ENCODE peak calls at places on chromosome 5, in ten cellular contexts. M is Right ventricle myocardium superior; V is stimulated activated naive CD8-positive, alpha-beta T cell treated with anti-CD3 and anti-CD28 coated beads, Interleukin-15, amount 100 ng/mL, for 72 hours; I is neuronal stem cell; T is stimulated activated CD8-positive, alpha-beta memory T cell treated with anti-CD3 and anti-CD28 coated beads, Interleukin-7, amount 100 ng/mL, for 1 hour; L is left lung; C is HTR-8/SVneo; E is hippocampal formation; G is Calu3; A is NCI-H2171. X is an unnamed sample.
A peak's percentile ranks its signal among the peaks of the same experiment; 100 is the strongest.

GRCh38 chr5:54995168-54995567 is 9.8 kb upstream of the ESM1 start:
- DNase-seq in V (no peak), E (no peak), L (no peak), G (no peak), I (no peak), C (no peak), T (no peak), M (no peak), A (no peak), X (no peak)

GRCh38 chr5:139710370-139711066 is 62.4 kb downstream of the CXXC5 start:
- DNase-seq in A (peak; percentile 69), I (peak; percentile 75), L (peak; percentile 84), C (peak; percentile 33), G (peak; percentile 38), M (peak; percentile 68), V (no peak), E (no peak), T (peak; percentile 30), X (no peak)

GRCh38 chr5:1118231-1118698 is 6.4 kb upstream of the SLC12A7 start:
- DNase-seq in G (no peak), M (no peak), I (no peak), C (peak; percentile 68), E (no peak), L (no peak), V (no peak), T (no peak), A (peak; percentile 88), X (no peak)

GRCh38 chr5:135980650-135981049 is 25.9 kb upstream of the LECT2 start:
- DNase-seq in C (no peak), M (no peak), E (no peak), I (no peak), V (no peak), L (no peak), T (no peak), G (no peak), A (no peak), X (no peak)

GRCh38 chr5:32099486-32100035 is 74.6 kb downstream of the GOLPH3 start:
- DNase-seq in L (no peak), A (no peak), T (no peak), M (no peak), C (no peak), E (no peak), I (no peak), G (no peak), V (no peak), X (no peak)

GRCh38 chr5:151772029-151772867 is 494 bp downstream of the G3BP1 start:
- DNase-seq in M (peak; percentile 62), L (peak; percentile 85), E (no peak), C (no peak), A (no peak), V (peak; percentile 66), T (no peak), I (peak; percentile 32), G (peak; percentile 31), X (peak; percentile 68)

GRCh38 chr5:179309383-179309670 is 35.9 kb downstream of the ADAMTS2 start:
- DNase-seq in V (no peak), A (no peak), M (no peak), C (no peak), L (peak; percentile 34), E (no peak), T (no peak), G (no peak), I (no peak), X (no peak)

GRCh38 chr5:147483197-147483790 is 26.6 kb downstream of the DPYSL3 start:
- DNase-seq in V (no peak), L (no peak), T (no peak), I (no peak), M (no peak), E (no peak), C (no peak), A (no peak), G (no peak), X (no peak)

GRCh38 chr5:32767948-32768427 is 56.9 kb downstream of the NPR3 start:
- DNase-seq in V (no peak), L (no peak), E (no peak), C (peak; percentile 89), G (peak; percentile 64), T (no peak), I (no peak), M (no peak), A (no peak), X (no peak)

GRCh38 chr5:35308391-35308790 is 78.1 kb upstream of the PRLR start:
- DNase-seq in M (no peak), T (no peak), I (no peak), A (no peak), E (no peak), C (no peak), G (no peak), V (no peak), L (no peak), X (no peak)

GRCh38 chr5:120386981-120387380 is 77.1 kb upstream of the PRR16 start:
- DNase-seq in A (no peak), G (no peak), I (no peak), T (no peak), L (no peak), E (no peak), C (no peak), V (no peak), M (no peak), X (no peak)

GRCh38 chr5:181051841-181052525 is 11.9 kb downstream of the BTNL9 start:
- DNase-seq in V (no peak), M (no peak), T (no peak), E (no peak), L (no peak), C (no peak), I (no peak), G (no peak), A (no peak), X (no peak)

GRCh38 chr5:95471922-95472321 is 80.8 kb downstream of the FAM81B start:
- DNase-seq in M (no peak), T (no peak), L (no peak), E (no peak), C (no peak), G (no peak), V (no peak), I (no peak), A (no peak), X (no peak)

GRCh38 chr5:78009937-78010527 is 233.9 kb upstream of the TBCA start:
- DNase-seq in C (no peak), I (no peak), M (no peak), A (no peak), T (no peak), V (no peak), E (no peak), G (no peak), L (no peak), X (no peak)

GRCh38 chr5:73339711-73340110 is 108.9 kb downstream of the FOXD1 start:
- DNase-seq in T (no peak), C (no peak), M (no peak), E (no peak), A (no peak), I (no peak), G (no peak), V (no peak), L (no peak), X (no peak)

GRCh38 chr5:170269579-170269978 is 28.0 kb downstream of the LCP2 start:
- DNase-seq in I (no peak), V (no peak), A (no peak), G (no peak), M (no peak), E (no peak), L (no peak), T (no peak), C (no peak), X (no peak)

GRCh38 chr5:25119654-25120053 is 474.9 kb upstream of the CDH10 start:
- DNase-seq in L (no peak), M (no peak), G (no peak), I (no peak), T (no peak), E (no peak), A (peak; percentile 31), V (no peak), C (peak; percentile 54), X (no peak)

GRCh38 chr5:173233347-173234128 is 1.5 kb downstream of the NKX2-5 start:
- DNase-seq in T (no peak), C (no peak), A (no peak), V (no peak), G (no peak), I (no peak), L (peak; percentile 43), E (no peak), M (no peak), X (no peak)